ENCODE peak calls at places on chromosomes 11 and 22, in four cellular contexts. One of them, this sample, is unnamed. For H3K4me1, the result is how much of the 10 kb centered on the place peaks cover.

GRCh38 chr22:29359469-29359868 is 28.9 kb downstream of the AP1B1 start:
- DNase-seq in stomach: peak
- DNase-seq in K562: peak
- DNase-seq in A549: peak
- DNase-seq in this sample: peak

GRCh38 chr11:472272-472671 is 22.2 kb downstream of the PTDSS2 start:
- DNase-seq in stomach: no peak
- DNase-seq in K562: no peak
- DNase-seq in A549: no peak
- DNase-seq in this sample: no peak

GRCh38 chr22:41365425-41365824 is 16.3 kb upstream of the TEF start:
- DNase-seq in stomach: no peak
- DNase-seq in K562: no peak
- DNase-seq in A549: no peak
- DNase-seq in this sample: no peak

GRCh38 chr11:104997288-104997687 is 25.7 kb downstream of the CASP5 start:
- DNase-seq in stomach: no peak
- DNase-seq in K562: no peak
- DNase-seq in A549: no peak
- DNase-seq in this sample: no peak

GRCh38 chr22:49760280-49760629 is 67.4 kb downstream of the BRD1 start:
- DNase-seq in stomach: no peak
- DNase-seq in K562: no peak
- DNase-seq in A549: no peak
- DNase-seq in this sample: no peak

GRCh38 chr11:108618529-108618928 is 25.0 kb upstream of the EXPH5 start:
- DNase-seq in stomach: no peak
- DNase-seq in K562: no peak
- DNase-seq in A549: no peak
- DNase-seq in this sample: no peak

GRCh38 chr22:35202376-35202775 is 54.9 kb upstream of the HMGXB4 start:
- DNase-seq in stomach: no peak
- DNase-seq in K562: no peak
- DNase-seq in A549: no peak
- DNase-seq in this sample: no peak

GRCh38 chr11:121889931-121890330 is 226.1 kb downstream of the BLID start:
- DNase-seq in stomach: no peak
- DNase-seq in K562: no peak
- DNase-seq in A549: no peak
- DNase-seq in this sample: no peak

GRCh38 chr22:38792833-38793232 is 1.1 kb downstream of the DNAL4 start:
- DNase-seq in stomach: no peak
- DNase-seq in K562: peak
- DNase-seq in A549: no peak
- DNase-seq in this sample: peak

GRCh38 chr11:1557168-1557884 is 14.7 kb downstream of the DUSP8 start:
- DNase-seq in stomach: no peak
- DNase-seq in K562: no peak
- DNase-seq in A549: no peak
- DNase-seq in this sample: no peak

GRCh38 chr22:39820266-39820665 is 73.3 kb downstream of the ENTHD1 start:
- DNase-seq in stomach: no peak
- DNase-seq in K562: peak
- DNase-seq in A549: peak
- DNase-seq in this sample: no peak

GRCh38 chr11:94885133-94885532 is 88.2 kb downstream of the CWC15 start:
- DNase-seq in stomach: no peak
- DNase-seq in K562: no peak
- DNase-seq in A549: no peak
- DNase-seq in this sample: no peak
- TF ChIP-seq EP300 in stomach: no peak
- TF ChIP-seq EP300 in K562: no peak
- TF ChIP-seq EP300 in A549: no peak
- TF ChIP-seq EP300 in this sample: no peak

GRCh38 chr22:27875951-27876350 is 43.1 kb downstream of the PITPNB start:
- DNase-seq in stomach: no peak
- DNase-seq in K562: no peak
- DNase-seq in A549: no peak
- DNase-seq in this sample: no peak
- H3K4me1 ChIP-seq in stomach: under half
- H3K4me1 ChIP-seq in K562: under half
- H3K4me1 ChIP-seq in A549: under half
- H3K4me1 ChIP-seq in this sample: half or more

GRCh38 chr11:47969401-47969800 is 11.0 kb upstream of the PTPRJ start:
- DNase-seq in stomach: no peak
- DNase-seq in K562: no peak
- DNase-seq in A549: no peak
- DNase-seq in this sample: no peak
- TF ChIP-seq EP300 in stomach: no peak
- TF ChIP-seq EP300 in K562: no peak
- TF ChIP-seq EP300 in A549: no peak
- TF ChIP-seq EP300 in this sample: no peak

GRCh38 chr11:69000391-69000790 is 12.7 kb downstream of the MRGPRF start:
- DNase-seq in stomach: no peak
- DNase-seq in K562: no peak
- DNase-seq in A549: no peak
- DNase-seq in this sample: no peak

GRCh38 chr11:68997995-68998348 is 15.1 kb downstream of the MRGPRF start:
- DNase-seq in stomach: no peak
- DNase-seq in K562: no peak
- DNase-seq in A549: no peak
- DNase-seq in this sample: peak

GRCh38 chr11:68998390-68998911 is 14.6 kb downstream of the MRGPRF start:
- DNase-seq in stomach: no peak
- DNase-seq in K562: peak
- DNase-seq in A549: no peak
- DNase-seq in this sample: peak

GRCh38 chr11:69000831-69001245 is 12.2 kb downstream of the MRGPRF start:
- DNase-seq in stomach: no peak
- DNase-seq in K562: no peak
- DNase-seq in A549: peak
- DNase-seq in this sample: peak

GRCh38 chr11:68999093-68999747 is 13.8 kb downstream of the MRGPRF start:
- DNase-seq in stomach: no peak
- DNase-seq in K562: no peak
- DNase-seq in A549: no peak
- DNase-seq in this sample: peak
- H3K4me1 ChIP-seq in stomach: under half
- H3K4me1 ChIP-seq in K562: under half
- H3K4me1 ChIP-seq in A549: under half
- H3K4me1 ChIP-seq in this sample: half or more

GRCh38 chr22:17131686-17132085 is 10.5 kb upstream of the TMEM121B start:
- DNase-seq in stomach: no peak
- DNase-seq in K562: no peak
- DNase-seq in A549: no peak
- DNase-seq in this sample: peak
- TF ChIP-seq EP300 in stomach: no peak
- TF ChIP-seq EP300 in K562: no peak
- TF ChIP-seq EP300 in A549: no peak
- TF ChIP-seq EP300 in this sample: no peak

GRCh38 chr11:69729252-69729651 is 25.4 kb upstream of the FGF19 start:
- DNase-seq in stomach: no peak
- DNase-seq in K562: no peak
- DNase-seq in A549: no peak
- DNase-seq in this sample: no peak
- H3K4me1 ChIP-seq in stomach: under half
- H3K4me1 ChIP-seq in K562: under half
- H3K4me1 ChIP-seq in A549: under half
- H3K4me1 ChIP-seq in this sample: under half

GRCh38 chr11:111840143-111840542 is 31.2 kb downstream of the ALG9 start:
- DNase-seq in stomach: no peak
- DNase-seq in K562: no peak
- DNase-seq in A549: no peak
- DNase-seq in this sample: no peak
- TF ChIP-seq EP300 in stomach: no peak
- TF ChIP-seq EP300 in K562: no peak
- TF ChIP-seq EP300 in A549: no peak
- TF ChIP-seq EP300 in this sample: no peak

DNA sequence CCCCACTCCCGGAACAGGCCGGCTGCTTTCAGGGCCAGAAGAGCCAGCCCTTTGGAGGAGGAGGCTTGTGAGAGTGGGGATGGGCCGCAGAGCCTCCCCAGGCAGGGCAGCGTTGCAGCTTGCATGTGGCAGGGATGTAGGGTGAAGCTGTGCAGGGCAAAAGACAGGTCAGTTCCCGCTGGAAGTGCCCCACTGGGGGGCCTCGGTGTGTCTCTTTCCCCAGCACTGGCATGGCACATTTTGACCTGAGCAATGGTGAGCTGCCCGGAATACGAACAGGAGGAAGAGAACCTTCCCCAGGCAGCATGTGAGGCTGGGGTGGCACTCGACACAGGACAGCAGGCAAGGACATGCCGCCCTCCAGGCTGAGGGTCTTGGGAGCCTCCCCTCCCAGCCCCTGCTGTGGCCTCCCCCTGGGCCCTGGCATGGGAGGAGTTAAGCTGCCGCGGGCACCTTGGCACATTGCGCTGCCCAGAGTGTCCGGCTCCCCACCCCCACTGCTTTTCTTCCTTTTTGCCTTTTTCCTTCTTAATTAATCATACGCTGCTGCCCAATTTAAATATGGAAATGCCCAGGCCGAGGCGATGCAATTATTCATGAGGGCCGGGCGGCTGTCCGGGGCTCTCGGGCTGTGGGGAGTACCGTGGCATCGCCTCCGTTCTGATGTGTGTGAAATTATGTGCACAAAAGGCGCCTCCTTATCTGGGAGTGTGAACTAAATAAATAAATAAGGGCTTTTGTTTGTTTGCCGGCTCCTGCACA is 76.0 kb upstream of the WNT7B start:
- DNase-seq in stomach: peak
- DNase-seq in K562: no peak
- DNase-seq in A549: no peak
- DNase-seq in this sample: peak
- H3K4me1 ChIP-seq in stomach: half or more
- H3K4me1 ChIP-seq in K562: under half
- H3K4me1 ChIP-seq in A549: under half
- H3K4me1 ChIP-seq in this sample: half or more